ENCODE peak calls at places on chromosomes 4 and X, in seven cellular contexts. M, G, E, L, I, Y and B are unnamed samples.

GRCh38 chr4:169963998-169964397 is 62.2 kb downstream of the MFAP3L start:
- DNase-seq in M (no peak), G (no peak), E (no peak), L (no peak), I (no peak), Y (no peak), B (no peak)

GRCh38 chrX:52217494-52218160 is 32.9 kb downstream of the MAGED4 start:
- DNase-seq in M (no peak), G (no peak), E (no peak), L (no peak), I (no peak), Y (no peak), B (no peak)

GRCh38 chr4:61079427-61079826 is 120.7 kb upstream of the ADGRL3 start:
- DNase-seq in M (no peak), G (no peak), E (no peak), L (no peak), I (no peak), Y (no peak), B (no peak)

GRCh38 chr4:69936566-69936965 is 5.7 kb downstream of the CSN1S1 start:
- DNase-seq in M (no peak), G (no peak), E (no peak), L (no peak), I (no peak), Y (no peak), B (no peak)

GRCh38 chrX:38347136-38347535 is 5.3 kb upstream of the OTC start:
- DNase-seq in M (no peak), G (no peak), E (no peak), L (no peak), I (no peak), Y (no peak), B (peak)

GRCh38 chr4:39908284-39908683 is 69.4 kb downstream of the PDS5A start:
- DNase-seq in M (no peak), G (no peak), E (no peak), L (no peak), I (no peak), Y (no peak), B (no peak)

GRCh38 chr4:176400816-176401461 is 81.2 kb downstream of the SPCS3 start:
- DNase-seq in M (no peak), G (no peak), E (no peak), L (no peak), I (no peak), Y (no peak), B (peak)

GRCh38 chr4:173899813-173900212 is 369.8 kb upstream of the HAND2 start:
- DNase-seq in M (no peak), G (no peak), E (no peak), L (no peak), I (no peak), Y (no peak), B (no peak)

GRCh38 chrX:68686684-68687045 is 39.2 kb downstream of the STARD8 start:
- DNase-seq in M (no peak), G (no peak), E (no peak), L (no peak), I (no peak), Y (no peak), B (no peak)

GRCh38 chr4:98341309-98341708 is 80.1 kb downstream of the RAP1GDS1 start:
- DNase-seq in M (no peak), G (no peak), E (no peak), L (peak), I (no peak), Y (no peak), B (no peak)

GRCh38 chr4:137390707-137391106 is 141.6 kb downstream of the PCDH18 start:
- DNase-seq in M (no peak), G (no peak), E (no peak), L (peak), I (no peak), Y (no peak), B (peak)

GRCh38 chr4:76498550-76498949 is 63.5 kb downstream of the SHROOM3 start:
- DNase-seq in M (no peak), G (no peak), E (no peak), L (no peak), I (no peak), Y (no peak), B (no peak)

GRCh38 chrX:912677-913076 is 282.1 kb downstream of the SHOX start:
- DNase-seq in M (no peak), G (no peak), E (no peak), L (no peak), I (no peak), Y (no peak), B (no peak)